ENCODE peak calls at places on chromosomes 11 and 22, in six cellular contexts. One of them, this sample, is unnamed.

GRCh38 chr11:121437686-121438078 is 14.4 kb upstream of the SORL1 start:
- DNase-seq in transverse colon: no peak
- DNase-seq in tibial nerve: no peak
- DNase-seq in stomach: no peak
- DNase-seq in A549: no peak
- DNase-seq in K562: no peak
- DNase-seq in this sample: no peak

GRCh38 chr22:22884010-22884887 is 3.4 kb upstream of the IGLL5 start:
- DNase-seq in transverse colon: peak; percentile 75
- DNase-seq in tibial nerve: peak; percentile 35
- DNase-seq in stomach: peak; percentile 53
- DNase-seq in A549: peak; percentile 65
- DNase-seq in K562: peak; percentile 57
- DNase-seq in this sample: peak; percentile 80

GRCh38 chr11:104830080-104830479 is 68.2 kb downstream of the CASP12 start:
- DNase-seq in transverse colon: no peak
- DNase-seq in tibial nerve: no peak
- DNase-seq in stomach: no peak
- DNase-seq in A549: peak; percentile 12
- DNase-seq in K562: no peak
- DNase-seq in this sample: no peak

GRCh38 chr22:24367841-24368240 is 59.6 kb upstream of the ADORA2A start:
- DNase-seq in transverse colon: no peak
- DNase-seq in tibial nerve: no peak
- DNase-seq in stomach: no peak
- DNase-seq in A549: no peak
- DNase-seq in K562: no peak
- DNase-seq in this sample: no peak

GRCh38 chr11:61846351-61846750 is 18.3 kb downstream of the FADS2 start:
- DNase-seq in transverse colon: no peak
- DNase-seq in tibial nerve: no peak
- DNase-seq in stomach: no peak
- DNase-seq in A549: no peak
- DNase-seq in K562: no peak
- DNase-seq in this sample: no peak

GRCh38 chr11:44530413-44531115 is 34.9 kb upstream of the CD82 start:
- DNase-seq in transverse colon: no peak
- DNase-seq in tibial nerve: no peak
- DNase-seq in stomach: no peak
- DNase-seq in A549: no peak
- DNase-seq in K562: peak; percentile 42
- DNase-seq in this sample: no peak

GRCh38 chr11:2914475-2915195 is 14.6 kb downstream of the PHLDA2 start:
- DNase-seq in transverse colon: no peak
- DNase-seq in tibial nerve: no peak
- DNase-seq in stomach: peak; percentile 50
- DNase-seq in A549: no peak
- DNase-seq in K562: no peak
- DNase-seq in this sample: no peak

GRCh38 chr11:114171257-114172054 is 111.9 kb downstream of the ZBTB16 start:
- DNase-seq in transverse colon: peak; percentile 79
- DNase-seq in tibial nerve: peak; percentile 65
- DNase-seq in stomach: peak; percentile 77
- DNase-seq in A549: no peak
- DNase-seq in K562: no peak
- DNase-seq in this sample: peak; percentile 96

GRCh38 chr22:28923826-28924732 is 40.7 kb downstream of the ZNRF3 start:
- DNase-seq in transverse colon: peak; percentile 38
- DNase-seq in tibial nerve: no peak
- DNase-seq in stomach: peak; percentile 86
- DNase-seq in A549: no peak
- DNase-seq in K562: no peak
- DNase-seq in this sample: peak; percentile 81

GRCh38 chr22:19138217-19139000 is 6.0 kb downstream of the ESS2 start:
- DNase-seq in transverse colon: no peak
- DNase-seq in tibial nerve: no peak
- DNase-seq in stomach: no peak
- DNase-seq in A549: no peak
- DNase-seq in K562: no peak
- DNase-seq in this sample: no peak

GRCh38 chr11:11074686-11075370 is 217.0 kb upstream of the ZBED5 start:
- DNase-seq in transverse colon: no peak
- DNase-seq in tibial nerve: no peak
- DNase-seq in stomach: no peak
- DNase-seq in A549: no peak
- DNase-seq in K562: no peak
- DNase-seq in this sample: no peak

DNA sequence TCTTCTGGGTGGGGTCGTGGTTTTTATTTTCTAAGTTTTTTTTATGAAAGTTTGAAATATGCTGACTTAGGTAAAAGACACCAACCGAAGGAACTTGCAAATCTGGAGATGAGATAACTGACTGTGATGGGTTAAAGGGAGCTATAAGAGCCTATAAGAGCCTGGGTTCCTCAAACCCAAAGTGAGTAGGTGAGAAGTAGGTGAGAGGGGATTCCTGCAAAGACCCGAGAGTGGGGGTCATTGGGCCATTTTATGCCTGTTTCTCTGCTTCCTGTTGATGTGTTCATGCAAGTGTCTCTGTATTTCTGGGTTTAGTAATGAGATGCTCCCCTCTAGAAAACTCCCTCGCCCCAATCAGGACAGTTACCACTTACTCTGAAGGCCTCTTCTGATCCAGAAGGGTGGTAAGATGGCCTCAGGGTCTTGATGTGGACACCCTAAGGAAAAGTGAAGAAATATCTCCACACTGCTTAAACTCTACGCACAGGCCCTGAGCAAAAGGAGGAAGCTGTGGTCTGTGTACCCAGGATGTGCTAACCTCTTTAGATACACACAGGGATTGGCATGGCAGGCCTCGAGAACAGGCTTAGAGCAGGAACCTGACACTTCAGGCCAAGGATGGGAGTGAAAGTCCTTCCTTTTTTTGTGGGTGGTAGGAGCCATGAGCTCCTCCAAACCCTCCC is 1.8 kb downstream of the FLI1 start:
- DNase-seq in transverse colon: peak; percentile 54
- DNase-seq in tibial nerve: no peak
- DNase-seq in stomach: no peak
- DNase-seq in A549: no peak
- DNase-seq in K562: no peak
- DNase-seq in this sample: peak; percentile 60
- H3K4me3 ChIP-seq in transverse colon: peak overlapping the region; percentile 53
- H3K4me3 ChIP-seq in tibial nerve: peak overlapping the region; percentile 71
- H3K4me3 ChIP-seq in stomach: peak overlapping the region; percentile 56
- H3K4me3 ChIP-seq in A549: no peak overlapping the region
- H3K4me3 ChIP-seq in K562: no peak overlapping the region
- H3K4me3 ChIP-seq in this sample: peak overlapping the region; percentile 45

GRCh38 chr22:30286813-30287625 is 2.3 kb downstream of the CASTOR1 start:
- DNase-seq in transverse colon: peak; percentile 87
- DNase-seq in tibial nerve: peak; percentile 54
- DNase-seq in stomach: peak; percentile 80
- DNase-seq in A549: peak; percentile 73
- DNase-seq in K562: peak; percentile 68
- DNase-seq in this sample: no peak

GRCh38 chr22:30288414-30289125 is 735 bp downstream of the CASTOR1 start:
- DNase-seq in transverse colon: no peak
- DNase-seq in tibial nerve: no peak
- DNase-seq in stomach: no peak
- DNase-seq in A549: peak; percentile 25
- DNase-seq in K562: no peak
- DNase-seq in this sample: no peak

GRCh38 chr22:30286331-30286730 is 3.0 kb downstream of the CASTOR1 start:
- DNase-seq in transverse colon: no peak
- DNase-seq in tibial nerve: no peak
- DNase-seq in stomach: no peak
- DNase-seq in A549: no peak
- DNase-seq in K562: no peak
- DNase-seq in this sample: no peak

GRCh38 chr22:30289126-30289979 is at the start of gene CASTOR1:
- DNase-seq in transverse colon: peak; percentile 99
- DNase-seq in tibial nerve: peak; percentile 99
- DNase-seq in stomach: peak; percentile 99
- DNase-seq in A549: peak; percentile 96
- DNase-seq in K562: peak; percentile 97
- DNase-seq in this sample: peak; percentile 99

DNA sequence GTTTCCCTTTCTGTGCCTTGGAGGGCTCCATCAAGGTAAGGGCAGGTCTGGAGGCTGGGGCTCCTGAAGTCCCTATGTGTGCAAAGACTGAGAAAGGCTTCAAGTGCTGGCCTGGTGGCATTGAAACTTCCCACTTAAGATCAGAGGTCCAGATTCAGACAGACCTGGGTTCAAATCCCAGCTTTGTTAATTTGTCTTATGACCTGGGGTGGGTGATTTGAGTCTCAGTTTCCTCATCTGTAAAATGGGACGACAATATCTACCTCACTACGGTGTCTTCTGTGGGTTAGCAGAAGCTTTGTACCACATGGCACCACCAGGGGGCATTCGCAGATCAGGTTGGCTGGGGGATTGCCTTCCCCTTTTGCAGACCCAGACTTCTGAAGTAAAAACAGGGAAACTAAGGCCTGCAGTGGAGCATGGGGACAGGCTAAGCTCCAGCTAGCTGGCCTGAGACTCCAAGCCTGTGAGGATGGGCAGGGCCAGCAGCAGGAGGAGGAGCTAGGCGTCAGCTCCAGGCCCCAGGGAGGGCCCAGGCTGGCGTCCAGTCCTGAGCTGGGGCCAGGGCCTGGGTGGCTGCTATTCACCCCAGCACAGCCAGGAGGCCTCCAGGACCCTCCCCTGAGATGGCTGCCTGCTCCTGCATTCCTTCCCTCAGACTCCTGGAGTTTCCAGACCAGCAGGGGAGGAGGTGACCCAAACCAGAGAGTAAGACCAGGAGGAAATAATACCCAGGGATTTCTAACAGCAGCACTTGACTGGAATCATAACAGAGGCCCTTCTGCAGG is 1.5 kb downstream of the CASTOR1 start:
- DNase-seq in transverse colon: peak; percentile 90
- DNase-seq in tibial nerve: peak; percentile 78
- DNase-seq in stomach: peak; percentile 89
- DNase-seq in A549: peak; percentile 91
- DNase-seq in K562: peak; percentile 50
- DNase-seq in this sample: peak; percentile 78
- TF ChIP-seq POLR2A in transverse colon: peak; percentile 15
- TF ChIP-seq POLR2A in tibial nerve: peak; percentile 25
- TF ChIP-seq POLR2A in stomach: no peak
- TF ChIP-seq POLR2A in A549: peak; percentile 19
- TF ChIP-seq POLR2A in K562: no peak
- TF ChIP-seq POLR2A in this sample: no peak

DNA sequence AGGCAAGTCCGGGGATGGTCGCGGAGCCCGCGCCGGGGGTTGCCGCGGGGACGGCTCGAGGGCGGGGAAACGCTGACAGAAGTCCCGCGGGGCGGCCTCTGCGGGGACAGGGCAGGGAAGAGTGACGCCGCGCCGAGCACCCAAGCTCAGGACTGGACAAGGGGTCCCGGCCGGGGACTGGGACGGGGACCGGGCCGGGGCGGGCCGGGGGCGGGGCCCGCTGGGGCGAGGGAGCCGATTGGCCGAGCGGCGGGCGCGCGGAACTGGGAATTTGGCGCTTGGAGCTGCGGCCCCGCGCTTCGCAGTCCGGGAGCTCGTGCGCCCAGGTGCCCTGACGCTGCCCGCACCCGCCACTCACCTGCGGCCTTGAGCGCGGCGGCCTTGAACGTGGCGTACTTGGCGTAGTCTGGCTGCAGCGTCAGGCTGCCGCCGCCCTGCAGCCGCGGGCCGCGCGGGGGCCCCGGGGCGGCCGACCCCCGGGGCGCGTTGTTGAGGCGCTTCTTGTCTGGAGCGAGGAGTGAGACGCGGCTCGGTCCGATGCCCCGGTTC is 4.8 kb downstream of the SHISA8 start:
- DNase-seq in transverse colon: no peak
- DNase-seq in tibial nerve: no peak
- DNase-seq in stomach: no peak
- DNase-seq in A549: no peak
- DNase-seq in K562: no peak
- DNase-seq in this sample: no peak
- H3K4me3 ChIP-seq in transverse colon: peak overlapping the region; percentile 32
- H3K4me3 ChIP-seq in tibial nerve: peak overlapping the region; percentile 42
- H3K4me3 ChIP-seq in stomach: peak overlapping the region; percentile 36
- H3K4me3 ChIP-seq in A549: no peak overlapping the region
- H3K4me3 ChIP-seq in K562: no peak overlapping the region
- H3K4me3 ChIP-seq in this sample: no peak overlapping the region

GRCh38 chr22:42553475-42554361 is at the start of gene SERHL2:
- DNase-seq in transverse colon: peak; percentile 95
- DNase-seq in tibial nerve: peak; percentile 92
- DNase-seq in stomach: peak; percentile 92
- DNase-seq in A549: peak; percentile 84
- DNase-seq in K562: peak; percentile 94
- DNase-seq in this sample: peak; percentile 79
- TF ChIP-seq POLR2A in transverse colon: peak; percentile 68
- TF ChIP-seq POLR2A in tibial nerve: no peak
- TF ChIP-seq POLR2A in stomach: no peak
- TF ChIP-seq POLR2A in A549: peak; percentile 43
- TF ChIP-seq POLR2A in K562: peak; percentile 82
- TF ChIP-seq POLR2A in this sample: no peak

GRCh38 chr22:26229910-26230309 is 60.6 kb downstream of the SEZ6L start:
- DNase-seq in transverse colon: no peak
- DNase-seq in tibial nerve: no peak
- DNase-seq in stomach: no peak
- DNase-seq in A549: no peak
- DNase-seq in K562: no peak
- DNase-seq in this sample: no peak
- H3K4me3 ChIP-seq in transverse colon: no peak overlapping the region
- H3K4me3 ChIP-seq in tibial nerve: no peak overlapping the region
- H3K4me3 ChIP-seq in stomach: no peak overlapping the region
- H3K4me3 ChIP-seq in A549: no peak overlapping the region
- H3K4me3 ChIP-seq in K562: no peak overlapping the region
- H3K4me3 ChIP-seq in this sample: no peak overlapping the region

GRCh38 chr11:68273056-68273738 is 1.4 kb upstream of the C11orf24 start:
- DNase-seq in transverse colon: no peak
- DNase-seq in tibial nerve: no peak
- DNase-seq in stomach: no peak
- DNase-seq in A549: no peak
- DNase-seq in K562: no peak
- DNase-seq in this sample: peak; percentile 78
- TF ChIP-seq POLR2A in transverse colon: no peak
- TF ChIP-seq POLR2A in tibial nerve: no peak
- TF ChIP-seq POLR2A in stomach: no peak
- TF ChIP-seq POLR2A in A549: no peak
- TF ChIP-seq POLR2A in K562: no peak
- TF ChIP-seq POLR2A in this sample: no peak